ENCODE peak calls at places on chromosomes 13 and 19, in six cellular contexts. D, J, T, S, B and M are unnamed samples.

GRCh38 chr13:73671011-73671410 is 463.2 kb downstream of the KLF12 start:
- DNase-seq in B (no peak), S (no peak), D (no peak), T (no peak), J (no peak), M (peak)

GRCh38 chr13:43232144-43232840 is 208.9 kb downstream of the DNAJC15 start:
- DNase-seq in D (no peak), J (peak), B (no peak), T (no peak), S (peak), M (no peak)

GRCh38 chr19:18046066-18046718 is 38.2 kb downstream of the ARRDC2 start:
- DNase-seq in D (peak), B (no peak), T (no peak), S (no peak), J (peak), M (peak)

GRCh38 chr13:49670828-49671227 is 20.5 kb downstream of the EBPL start:
- DNase-seq in S (no peak), D (no peak), J (no peak), T (no peak), B (no peak), M (no peak)

GRCh38 chr19:1038995-1039645 is 787 bp upstream of the ABCA7 start:
- DNase-seq in T (no peak), J (no peak), B (no peak), D (no peak), S (no peak), M (no peak)

GRCh38 chr13:97295279-97296182 is 73.4 kb downstream of the MBNL2 start:
- DNase-seq in D (no peak), S (peak), J (peak), B (no peak), T (no peak), M (peak)

GRCh38 chr19:14433454-14434156 is 499 bp downstream of the PKN1 start:
- DNase-seq in T (no peak), S (no peak), B (peak), J (peak), D (peak), M (no peak)

GRCh38 chr13:41254902-41255301 is 8.5 kb downstream of the MTRF1 start:
- DNase-seq in B (no peak), T (no peak), J (no peak), S (no peak), D (no peak), M (no peak)

GRCh38 chr19:42316223-42317211 is 3.4 kb downstream of the TMEM145 start:
- DNase-seq in S (no peak), J (no peak), D (no peak), B (no peak), T (no peak), M (no peak)

GRCh38 chr13:19153782-19154450 is 27.7 kb downstream of the TUBA3C start:
- DNase-seq in J (no peak), S (no peak), B (no peak), T (no peak), D (no peak), M (no peak)

GRCh38 chr13:34371645-34372044 is 553.7 kb downstream of the RFC3 start:
- DNase-seq in B (no peak), T (no peak), S (no peak), J (no peak), D (no peak), M (no peak)

GRCh38 chr13:20973886-20974285 is 71.3 kb upstream of the XPO4 start:
- DNase-seq in B (no peak), T (no peak), D (no peak), S (no peak), J (no peak), M (no peak)

GRCh38 chr19:3176715-3177501 is 1.7 kb upstream of the S1PR4 start:
- DNase-seq in J (peak), S (no peak), D (peak), T (no peak), B (peak), M (peak)

GRCh38 chr19:10271543-10272086 is 695 bp downstream of the ICAM1 start:
- DNase-seq in S (no peak), D (peak), B (no peak), J (peak), T (no peak), M (peak)

GRCh38 chr13:30847697-30848307 is 58.3 kb upstream of the MEDAG start:
- DNase-seq in T (peak), J (peak), B (no peak), D (no peak), S (peak), M (peak)

GRCh38 chr13:76672422-76672821 is 213.8 kb downstream of the KCTD12 start:
- DNase-seq in S (no peak), J (peak), B (no peak), D (no peak), T (no peak), M (peak)

GRCh38 chr13:51803422-51804294 is at the start of gene DHRS12:
- DNase-seq in B (peak), J (peak), D (peak), T (peak), S (peak), M (peak)

GRCh38 chr13:95540848-95541247 is 11.7 kb upstream of the CLDN10 start:
- DNase-seq in B (no peak), S (no peak), D (peak), T (no peak), J (no peak), M (no peak)

GRCh38 chr19:4140237-4140711 is 13.2 kb upstream of the CREB3L3 start:
- DNase-seq in J (peak), S (peak), D (no peak), B (no peak), T (no peak), M (peak)

GRCh38 chr19:30431591-30431990 is 59.4 kb downstream of the ZNF536 start:
- DNase-seq in J (no peak), D (no peak), S (no peak), B (no peak), T (no peak), M (no peak)

GRCh38 chr13:71759506-71760225 is 107.3 kb downstream of the DACH1 start:
- DNase-seq in S (no peak), B (no peak), D (no peak), J (no peak), T (no peak), M (no peak)

GRCh38 chr19:54188224-54188871 is 1.0 kb downstream of the MBOAT7 start:
- DNase-seq in T (no peak), B (peak), D (peak), J (peak), S (no peak), M (no peak)

GRCh38 chr13:43364210-43365041 is 341.0 kb downstream of the DNAJC15 start:
- DNase-seq in D (no peak), B (no peak), T (no peak), S (no peak), J (no peak), M (no peak)

GRCh38 chr19:44710483-44710882 is 11.5 kb downstream of the CEACAM16 start:
- DNase-seq in B (no peak), T (no peak), S (no peak), D (no peak), J (no peak), M (no peak)

GRCh38 chr13:71079638-71080037 is 787.4 kb downstream of the DACH1 start:
- DNase-seq in D (no peak), T (no peak), J (no peak), B (no peak), S (no peak), M (no peak)

GRCh38 chr19:40358773-40359172 is 10.3 kb downstream of the PLD3 start:
- DNase-seq in T (no peak), J (no peak), D (no peak), B (no peak), S (no peak), M (no peak)

GRCh38 chr19:54331626-54332025 is 7.3 kb downstream of the LILRA4 start:
- DNase-seq in S (no peak), J (no peak), B (no peak), T (no peak), D (peak), M (no peak)

GRCh38 chr13:19713186-19713965 is 69.4 kb downstream of the PSPC1 start:
- DNase-seq in T (no peak), J (peak), B (no peak), D (no peak), S (no peak), M (peak)

GRCh38 chr13:63542704-63543215 is 2127.1 kb upstream of the PCDH20 start:
- DNase-seq in T (no peak), D (no peak), B (no peak), J (no peak), S (no peak), M (no peak)

GRCh38 chr19:35907377-35907745 is 734 bp downstream of the TYROBP start:
- DNase-seq in T (no peak), B (no peak), S (no peak), D (peak), J (no peak), M (no peak)